ENCODE peak calls at places on chromosome 14, in ten cellular contexts. V is adipocyte, A is HCT116, H is tibial nerve, N is AG10803, R is aorta, S is small intestine, J is A549, M is fibroblast of lung, Z is endodermal cell. K is an unnamed sample.

GRCh38 chr14:31243860-31244259 is 36.3 kb upstream of the HECTD1 start:
- DNase-seq in V (no peak), A (peak; percentile 96), H (no peak), N (no peak), R (no peak), S (peak; percentile 91), J (no peak), M (no peak), Z (peak; percentile 56), K (peak; percentile 2)

GRCh38 chr14:73814158-73814557 is 37.5 kb upstream of the PTGR2 start:
- DNase-seq in V (no peak), A (no peak), H (no peak), N (no peak), R (no peak), S (no peak), J (no peak), M (no peak), Z (no peak), K (no peak)

GRCh38 chr14:96581902-96582640 is 79.9 kb downstream of the PAPOLA start:
- DNase-seq in V (no peak), A (no peak), H (no peak), N (no peak), R (no peak), S (no peak), J (no peak), M (no peak), Z (peak; percentile 76), K (no peak)

GRCh38 chr14:22554706-22555572 is 34.1 kb downstream of the DAD1 start:
- DNase-seq in V (no peak), A (no peak), H (no peak), N (no peak), R (no peak), S (no peak), J (no peak), M (no peak), Z (no peak), K (no peak)

GRCh38 chr14:104095426-104096310 is 10.2 kb downstream of the ASPG start:
- DNase-seq in V (no peak), A (no peak), H (no peak), N (no peak), R (no peak), S (no peak), J (no peak), M (no peak), Z (no peak), K (no peak)

GRCh38 chr14:104709387-104710019 is 14.5 kb upstream of the ADSS1 start:
- DNase-seq in V (no peak), A (no peak), H (no peak), N (no peak), R (no peak), S (no peak), J (no peak), M (no peak), Z (no peak), K (no peak)

GRCh38 chr14:91872011-91872476 is 4.7 kb upstream of the TC2N start:
- DNase-seq in V (no peak), A (no peak), H (no peak), N (no peak), R (no peak), S (peak; percentile 49), J (peak; percentile 61), M (peak; percentile 29), Z (no peak), K (no peak)

GRCh38 chr14:75985618-75986438 is at the start of gene IFT43:
- DNase-seq in V (peak; percentile 95), A (peak; percentile 60), H (peak; percentile 96), N (peak; percentile 73), R (peak; percentile 99), S (peak; percentile 86), J (peak; percentile 78), M (peak; percentile 78), Z (peak; percentile 93), K (peak; percentile 94)

GRCh38 chr14:56056031-56056430 is 62.2 kb upstream of the PELI2 start:
- DNase-seq in V (no peak), A (no peak), H (no peak), N (no peak), R (no peak), S (no peak), J (no peak), M (no peak), Z (no peak), K (no peak)

GRCh38 chr14:72892879-72893635 is 844 bp downstream of the DPF3 start:
- DNase-seq in V (peak; percentile 61), A (no peak), H (no peak), N (no peak), R (peak; percentile 77), S (peak; percentile 27), J (no peak), M (no peak), Z (peak; percentile 74), K (peak; percentile 58)

GRCh38 chr14:94310248-94310647 is 12.9 kb downstream of the SERPINA6 start:
- DNase-seq in V (no peak), A (no peak), H (no peak), N (no peak), R (no peak), S (no peak), J (no peak), M (no peak), Z (no peak), K (peak; percentile 42)

GRCh38 chr14:101774006-101774755 is 12.7 kb downstream of the PPP2R5C start:
- DNase-seq in V (no peak), A (no peak), H (no peak), N (no peak), R (no peak), S (no peak), J (no peak), M (no peak), Z (no peak), K (no peak)

GRCh38 chr14:50714452-50715073 is 46.5 kb upstream of the SAV1 start:
- DNase-seq in V (peak; percentile 36), A (peak; percentile 16), H (peak; percentile 46), N (peak; percentile 52), R (no peak), S (peak; percentile 35), J (peak; percentile 13), M (peak; percentile 55), Z (no peak), K (no peak)

DNA sequence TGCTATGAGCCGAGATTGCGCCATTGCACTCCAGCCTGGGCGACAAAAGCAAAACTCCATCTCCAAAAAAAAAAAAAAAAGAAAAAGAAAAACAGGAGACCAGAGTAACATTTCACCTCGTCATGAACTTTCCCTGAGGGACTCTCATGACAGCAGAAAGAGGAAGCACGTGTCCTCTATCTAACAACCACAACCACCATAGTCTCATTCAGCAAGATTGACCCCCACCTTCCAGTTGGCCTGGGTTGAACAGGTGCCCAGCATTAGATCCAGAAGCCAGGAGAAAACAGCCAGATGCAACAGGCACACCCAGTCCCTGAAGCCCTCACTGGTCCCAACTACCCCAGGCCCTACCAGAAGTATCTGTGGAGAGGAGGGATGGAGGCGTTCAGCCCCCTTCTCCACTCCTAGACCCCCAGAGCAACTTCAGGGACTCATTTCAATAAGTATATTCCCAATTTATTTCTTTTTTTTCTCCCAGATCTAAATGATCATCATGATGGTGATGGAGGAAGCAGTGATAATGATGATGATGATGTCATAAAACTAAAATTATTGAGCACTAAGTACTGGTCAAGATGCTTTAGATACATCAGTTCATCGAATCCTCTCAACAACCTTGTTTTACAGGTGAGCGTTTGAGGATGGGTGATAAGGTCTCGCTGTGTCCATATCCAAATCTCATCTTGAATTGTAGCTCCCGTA is 235.0 kb downstream of the EFCAB11 start:
- DNase-seq in V (no peak), A (no peak), H (no peak), N (no peak), R (no peak), S (no peak), J (no peak), M (no peak), Z (no peak), K (no peak)
- H3K4me3 ChIP-seq in V (no peak overlapping the region), A (no peak overlapping the region), H (no peak overlapping the region), N (no peak overlapping the region), R (no peak overlapping the region), S (no peak overlapping the region), J (no peak overlapping the region), M (no peak overlapping the region), Z (no peak overlapping the region), K (no peak overlapping the region)

GRCh38 chr14:99118046-99118721 is 153.8 kb downstream of the BCL11B start:
- DNase-seq in V (no peak), A (no peak), H (no peak), N (no peak), R (no peak), S (no peak), J (no peak), M (no peak), Z (peak; percentile 63), K (peak; percentile 23)

GRCh38 chr14:99116741-99117295 is 155.2 kb downstream of the BCL11B start:
- DNase-seq in V (no peak), A (no peak), H (peak; percentile 0), N (no peak), R (no peak), S (no peak), J (no peak), M (no peak), Z (peak; percentile 15), K (peak; percentile 9)

GRCh38 chr14:99119554-99119953 is 152.4 kb downstream of the BCL11B start:
- DNase-seq in V (no peak), A (no peak), H (no peak), N (no peak), R (no peak), S (no peak), J (no peak), M (no peak), Z (peak; percentile 34), K (peak; percentile 5)

GRCh38 chr14:99118946-99119345 is 153.1 kb downstream of the BCL11B start:
- DNase-seq in V (no peak), A (no peak), H (no peak), N (no peak), R (no peak), S (no peak), J (no peak), M (no peak), Z (peak; percentile 35), K (peak; percentile 13)

GRCh38 chr14:99117671-99118045 is 154.3 kb downstream of the BCL11B start:
- DNase-seq in V (no peak), A (no peak), H (no peak), N (no peak), R (no peak), S (no peak), J (no peak), M (no peak), Z (peak; percentile 32), K (peak; percentile 7)
- H3K4me3 ChIP-seq in V (no peak overlapping the region), A (no peak overlapping the region), H (no peak overlapping the region), N (no peak overlapping the region), R (no peak overlapping the region), S (no peak overlapping the region), J (no peak overlapping the region), M (no peak overlapping the region), Z (no peak overlapping the region), K (no peak overlapping the region)

DNA sequence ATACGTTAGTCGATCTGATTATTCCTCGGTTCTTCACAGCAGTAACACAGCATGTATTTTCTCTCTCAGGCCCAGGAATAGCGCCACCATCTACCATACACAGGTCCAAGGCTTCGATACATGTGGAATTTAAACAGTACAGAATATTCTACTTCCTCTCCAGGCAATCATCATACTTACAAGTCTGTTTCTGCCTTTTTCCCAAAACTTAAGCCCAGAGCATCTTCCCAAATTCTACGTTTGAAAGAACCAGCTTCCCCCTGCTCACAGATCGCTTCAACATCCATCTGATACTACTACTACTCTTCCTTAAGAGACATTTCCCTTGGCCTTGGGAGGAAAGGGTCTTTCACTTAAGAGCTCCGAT is 626 bp downstream of the TXNDC16 start:
- DNase-seq in V (peak; percentile 63), A (no peak), H (peak; percentile 18), N (peak; percentile 22), R (no peak), S (peak; percentile 47), J (peak; percentile 30), M (peak; percentile 52), Z (no peak), K (no peak)
- H3K4me3 ChIP-seq in V (peak overlapping the region; percentile 82), A (peak overlapping the region; percentile 66), H (peak overlapping the region; percentile 86), N (peak overlapping the region; percentile 85), R (peak overlapping the region; percentile 58), S (peak overlapping the region; percentile 57), J (peak overlapping the region; percentile 62), M (peak overlapping the region; percentile 76), Z (peak overlapping the region; percentile 83), K (peak overlapping the region; percentile 70)

GRCh38 chr14:69300601-69301221 is 40.8 kb downstream of the GALNT16 start:
- DNase-seq in V (no peak), A (no peak), H (no peak), N (no peak), R (peak; percentile 47), S (no peak), J (no peak), M (no peak), Z (peak; percentile 25), K (no peak)
- H3K4me3 ChIP-seq in V (no peak overlapping the region), A (no peak overlapping the region), H (no peak overlapping the region), N (no peak overlapping the region), R (no peak overlapping the region), S (no peak overlapping the region), J (no peak overlapping the region), M (no peak overlapping the region), Z (no peak overlapping the region), K (no peak overlapping the region)

K was measured in right atrium auricular region.